ENCODE peak calls at places on chromosomes 16 and 17, in seven cellular contexts. One of them, this sample, is unnamed.

GRCh38 chr16:72400257-72401078 is 228.5 kb upstream of the PMFBP1 start:
- DNase-seq in brain microvascular endothelial cell: peak; percentile 68
- DNase-seq in adrenal gland: peak; percentile 21
- DNase-seq in fibroblast of the aortic adventitia: peak; percentile 82
- DNase-seq in cardiac fibroblast: peak; percentile 82
- DNase-seq in A549: peak; percentile 43
- DNase-seq in uterus: no peak
- DNase-seq in this sample: peak; percentile 29

GRCh38 chr17:7627250-7628121 is at the start of gene SAT2:
- DNase-seq in cardiac fibroblast: peak; percentile 97
- DNase-seq in brain microvascular endothelial cell: peak; percentile 93
- DNase-seq in A549: peak; percentile 94
- DNase-seq in fibroblast of the aortic adventitia: peak; percentile 95
- DNase-seq in adrenal gland: peak; percentile 97
- DNase-seq in uterus: peak; percentile 96
- DNase-seq in this sample: peak; percentile 94

GRCh38 chr17:13590441-13590840 is 11.3 kb downstream of the HS3ST3A1 start:
- DNase-seq in fibroblast of the aortic adventitia: no peak
- DNase-seq in A549: no peak
- DNase-seq in uterus: no peak
- DNase-seq in cardiac fibroblast: no peak
- DNase-seq in adrenal gland: no peak
- DNase-seq in brain microvascular endothelial cell: no peak
- DNase-seq in this sample: peak; percentile 43

GRCh38 chr17:80007009-80007752 is 28.5 kb downstream of the TBC1D16 start:
- DNase-seq in brain microvascular endothelial cell: no peak
- DNase-seq in uterus: no peak
- DNase-seq in A549: no peak
- DNase-seq in fibroblast of the aortic adventitia: no peak
- DNase-seq in cardiac fibroblast: no peak
- DNase-seq in adrenal gland: no peak
- DNase-seq in this sample: no peak

GRCh38 chr16:67190448-67191399 is 788 bp upstream of the EXOC3L1 start:
- DNase-seq in cardiac fibroblast: no peak
- DNase-seq in brain microvascular endothelial cell: no peak
- DNase-seq in A549: no peak
- DNase-seq in adrenal gland: no peak
- DNase-seq in fibroblast of the aortic adventitia: peak; percentile 24
- DNase-seq in uterus: no peak
- DNase-seq in this sample: peak; percentile 67

GRCh38 chr17:75872434-75873351 is 5.7 kb downstream of the TRIM47 start:
- DNase-seq in cardiac fibroblast: peak; percentile 92
- DNase-seq in adrenal gland: peak; percentile 92
- DNase-seq in A549: peak; percentile 82
- DNase-seq in fibroblast of the aortic adventitia: peak; percentile 83
- DNase-seq in brain microvascular endothelial cell: peak; percentile 86
- DNase-seq in uterus: peak; percentile 83
- DNase-seq in this sample: peak; percentile 73

GRCh38 chr16:2596747-2597559 is 59.1 kb downstream of the PDPK1 start:
- DNase-seq in brain microvascular endothelial cell: no peak
- DNase-seq in A549: no peak
- DNase-seq in fibroblast of the aortic adventitia: no peak
- DNase-seq in uterus: no peak
- DNase-seq in adrenal gland: no peak
- DNase-seq in cardiac fibroblast: no peak
- DNase-seq in this sample: no peak

GRCh38 chr17:49779730-49780220 is 8.7 kb upstream of the KAT7 start:
- DNase-seq in adrenal gland: no peak
- DNase-seq in cardiac fibroblast: peak; percentile 86
- DNase-seq in A549: peak; percentile 60
- DNase-seq in uterus: no peak
- DNase-seq in fibroblast of the aortic adventitia: peak; percentile 97
- DNase-seq in brain microvascular endothelial cell: peak; percentile 67
- DNase-seq in this sample: peak; percentile 85

GRCh38 chr17:40247926-40248495 is 28.9 kb downstream of the WIPF2 start:
- DNase-seq in adrenal gland: peak; percentile 29
- DNase-seq in fibroblast of the aortic adventitia: no peak
- DNase-seq in brain microvascular endothelial cell: no peak
- DNase-seq in cardiac fibroblast: no peak
- DNase-seq in uterus: no peak
- DNase-seq in A549: no peak
- DNase-seq in this sample: no peak

GRCh38 chr17:75689441-75689873 is 22.3 kb downstream of the SAP30BP start:
- DNase-seq in A549: no peak
- DNase-seq in adrenal gland: no peak
- DNase-seq in brain microvascular endothelial cell: no peak
- DNase-seq in cardiac fibroblast: no peak
- DNase-seq in fibroblast of the aortic adventitia: no peak
- DNase-seq in uterus: no peak
- DNase-seq in this sample: no peak

GRCh38 chr17:17983376-17983775 is 10.7 kb downstream of the DRC3 start:
- DNase-seq in fibroblast of the aortic adventitia: no peak
- DNase-seq in A549: no peak
- DNase-seq in cardiac fibroblast: no peak
- DNase-seq in adrenal gland: no peak
- DNase-seq in brain microvascular endothelial cell: no peak
- DNase-seq in uterus: no peak
- DNase-seq in this sample: no peak

GRCh38 chr17:47254403-47254943 is 846 bp downstream of the ITGB3 start:
- DNase-seq in adrenal gland: no peak
- DNase-seq in A549: no peak
- DNase-seq in brain microvascular endothelial cell: no peak
- DNase-seq in fibroblast of the aortic adventitia: no peak
- DNase-seq in uterus: no peak
- DNase-seq in cardiac fibroblast: no peak
- DNase-seq in this sample: no peak

GRCh38 chr17:47251421-47251940 is 2.1 kb upstream of the ITGB3 start:
- DNase-seq in A549: no peak
- DNase-seq in cardiac fibroblast: no peak
- DNase-seq in brain microvascular endothelial cell: no peak
- DNase-seq in adrenal gland: no peak
- DNase-seq in fibroblast of the aortic adventitia: no peak
- DNase-seq in uterus: no peak
- DNase-seq in this sample: no peak

GRCh38 chr17:47252209-47252608 is 1.4 kb upstream of the ITGB3 start:
- DNase-seq in uterus: no peak
- DNase-seq in brain microvascular endothelial cell: no peak
- DNase-seq in cardiac fibroblast: no peak
- DNase-seq in A549: no peak
- DNase-seq in fibroblast of the aortic adventitia: no peak
- DNase-seq in adrenal gland: no peak
- DNase-seq in this sample: peak; percentile 48

GRCh38 chr17:47252766-47253512 is 688 bp upstream of the ITGB3 start:
- DNase-seq in fibroblast of the aortic adventitia: no peak
- DNase-seq in cardiac fibroblast: no peak
- DNase-seq in adrenal gland: no peak
- DNase-seq in A549: no peak
- DNase-seq in brain microvascular endothelial cell: no peak
- DNase-seq in uterus: no peak
- DNase-seq in this sample: no peak

GRCh38 chr17:47253541-47254402 is at the start of gene ITGB3:
- DNase-seq in uterus: peak; percentile 83
- DNase-seq in fibroblast of the aortic adventitia: peak; percentile 71
- DNase-seq in A549: peak; percentile 83
- DNase-seq in adrenal gland: peak; percentile 73
- DNase-seq in cardiac fibroblast: peak; percentile 82
- DNase-seq in brain microvascular endothelial cell: peak; percentile 55
- DNase-seq in this sample: peak; percentile 77
- TF ChIP-seq CTCF in uterus: peak; percentile 68
- TF ChIP-seq CTCF in fibroblast of the aortic adventitia: peak; percentile 47
- TF ChIP-seq CTCF in A549: peak; percentile 63
- TF ChIP-seq CTCF in adrenal gland: peak; percentile 51
- TF ChIP-seq CTCF in cardiac fibroblast: peak; percentile 16
- TF ChIP-seq CTCF in brain microvascular endothelial cell: peak; percentile 45
- TF ChIP-seq CTCF in this sample: peak; percentile 37

DNA sequence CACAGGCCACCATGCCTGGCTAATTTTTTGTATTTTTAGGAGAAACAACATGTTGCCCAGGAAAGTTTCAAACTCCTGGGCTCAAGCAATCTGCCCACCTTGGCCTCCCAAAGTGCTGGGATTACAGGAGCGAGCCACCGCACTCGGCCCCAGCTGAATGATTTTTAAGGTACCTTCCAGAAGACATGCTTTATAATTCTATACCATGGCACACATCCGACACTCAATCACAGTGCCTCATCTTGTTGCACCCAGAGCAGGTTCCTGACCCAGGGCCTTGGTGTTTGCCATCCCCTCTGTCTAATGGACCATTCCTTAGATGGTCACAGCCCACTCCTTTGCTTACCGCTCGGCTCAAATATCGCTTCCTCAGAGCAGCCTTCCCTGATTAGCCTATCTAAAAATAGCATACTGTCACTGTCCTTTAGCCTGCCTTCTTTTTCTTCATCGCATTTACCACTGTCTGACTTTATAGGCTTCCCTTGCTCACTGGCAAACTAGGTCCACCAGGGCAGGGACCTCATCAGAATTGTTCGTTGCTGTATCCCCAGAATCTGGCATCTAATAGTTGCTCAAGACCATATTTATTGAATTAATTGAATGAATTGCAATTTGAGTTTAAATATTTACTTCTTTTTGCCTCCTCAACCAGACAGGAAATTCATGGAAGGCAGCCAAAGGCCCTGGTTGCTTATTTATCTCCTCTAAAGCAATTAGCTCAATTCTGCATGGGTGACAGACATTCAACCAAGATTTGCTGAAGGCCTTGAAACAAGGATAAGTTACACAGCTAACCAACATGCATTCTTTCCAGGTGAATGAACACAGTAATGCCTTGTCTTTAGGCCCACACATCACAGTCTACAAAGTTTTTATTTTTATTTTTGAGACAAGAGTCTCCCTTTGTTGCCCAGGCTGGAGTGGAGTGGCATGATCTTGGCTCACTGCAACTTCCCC is 6.3 kb upstream of the TENT4B start:
- DNase-seq in uterus: no peak
- DNase-seq in A549: no peak
- DNase-seq in cardiac fibroblast: peak; percentile 19
- DNase-seq in fibroblast of the aortic adventitia: no peak
- DNase-seq in adrenal gland: no peak
- DNase-seq in brain microvascular endothelial cell: no peak
- DNase-seq in this sample: peak; percentile 28
- H3K4me3 ChIP-seq in uterus: no peak overlapping the region
- H3K4me3 ChIP-seq in A549: no peak overlapping the region
- H3K4me3 ChIP-seq in cardiac fibroblast: no peak overlapping the region
- H3K4me3 ChIP-seq in fibroblast of the aortic adventitia: no peak overlapping the region
- H3K4me3 ChIP-seq in adrenal gland: no peak overlapping the region
- H3K4me3 ChIP-seq in brain microvascular endothelial cell: no peak overlapping the region
- H3K4me3 ChIP-seq in this sample: no peak overlapping the region

DNA sequence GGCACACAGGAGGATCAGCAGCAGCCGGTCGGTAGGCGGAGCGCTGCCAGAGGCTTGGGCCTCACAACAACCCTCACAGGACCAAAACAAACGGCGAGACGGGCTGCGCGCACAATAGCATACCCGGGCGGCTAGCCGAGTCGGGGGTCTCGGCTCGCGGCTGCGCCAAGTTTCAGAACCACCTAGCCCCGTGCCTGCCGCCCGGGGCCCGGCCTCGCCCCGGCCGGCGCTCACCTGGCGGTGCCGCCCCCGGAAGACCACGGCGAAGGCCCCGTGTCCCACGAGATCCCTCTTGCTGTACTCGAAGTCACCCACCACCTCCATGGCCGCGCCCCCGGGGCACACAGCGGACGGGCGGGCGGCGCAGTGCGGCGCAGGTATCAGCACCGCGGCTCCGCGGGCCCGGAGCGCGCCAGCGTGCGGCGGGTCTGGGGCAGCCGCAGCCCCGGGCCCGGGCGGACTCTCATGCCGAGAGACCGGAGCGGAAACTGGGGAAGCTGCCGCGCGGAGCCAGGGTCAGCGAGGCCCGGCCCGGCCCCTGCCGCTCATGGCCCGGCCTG is 562 bp downstream of the ULK2 start:
- DNase-seq in adrenal gland: peak; percentile 71
- DNase-seq in brain microvascular endothelial cell: peak; percentile 29
- DNase-seq in fibroblast of the aortic adventitia: peak; percentile 56
- DNase-seq in cardiac fibroblast: peak; percentile 69
- DNase-seq in uterus: peak; percentile 58
- DNase-seq in A549: peak; percentile 81
- DNase-seq in this sample: peak; percentile 82
- TF ChIP-seq CTCF in adrenal gland: peak; percentile 30
- TF ChIP-seq CTCF in brain microvascular endothelial cell: peak; percentile 66
- TF ChIP-seq CTCF in fibroblast of the aortic adventitia: peak; percentile 44
- TF ChIP-seq CTCF in cardiac fibroblast: peak; percentile 47
- TF ChIP-seq CTCF in uterus: peak; percentile 35
- TF ChIP-seq CTCF in A549: peak; percentile 34
- TF ChIP-seq CTCF in this sample: peak; percentile 26

DNA sequence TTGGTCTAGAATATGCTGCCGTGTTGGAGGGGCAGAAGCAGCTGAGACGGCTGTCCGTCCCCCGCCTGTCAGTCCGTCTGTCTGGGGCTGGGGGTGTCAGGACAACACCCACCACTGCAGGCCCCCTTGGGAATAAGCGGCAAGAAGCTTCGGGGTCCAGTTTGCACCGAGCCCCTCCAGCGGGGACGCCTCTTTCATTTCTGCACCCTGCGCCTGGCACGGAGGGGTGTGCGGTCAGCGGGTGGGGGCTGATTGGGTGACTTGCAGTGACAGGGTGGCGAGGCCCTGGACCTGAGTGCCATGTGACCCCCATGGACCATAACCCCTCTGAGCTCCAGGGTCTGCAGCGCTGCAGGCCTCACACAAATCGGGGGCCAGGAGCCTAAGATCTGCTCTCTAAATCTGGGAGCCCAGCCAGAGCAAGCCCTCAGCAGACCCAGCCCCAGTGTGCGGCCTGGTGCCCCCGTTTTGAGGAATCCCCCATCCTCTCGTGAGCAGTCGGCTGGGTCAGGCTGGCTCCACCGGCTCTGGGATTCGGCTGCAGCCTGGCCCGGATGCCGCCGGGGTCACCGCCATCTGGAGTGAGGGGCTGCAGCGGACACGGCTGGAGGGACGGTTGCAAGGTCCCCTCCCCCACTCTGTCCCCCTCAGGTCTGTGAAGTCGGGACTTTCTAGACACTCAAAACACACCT is 8.3 kb downstream of the CBFA2T3 start:
- DNase-seq in cardiac fibroblast: no peak
- DNase-seq in fibroblast of the aortic adventitia: no peak
- DNase-seq in uterus: no peak
- DNase-seq in adrenal gland: no peak
- DNase-seq in brain microvascular endothelial cell: no peak
- DNase-seq in A549: no peak
- DNase-seq in this sample: no peak
- H3K4me3 ChIP-seq in cardiac fibroblast: no peak overlapping the region
- H3K4me3 ChIP-seq in fibroblast of the aortic adventitia: no peak overlapping the region
- H3K4me3 ChIP-seq in uterus: no peak overlapping the region
- H3K4me3 ChIP-seq in adrenal gland: no peak overlapping the region
- H3K4me3 ChIP-seq in brain microvascular endothelial cell: no peak overlapping the region
- H3K4me3 ChIP-seq in A549: no peak overlapping the region
- H3K4me3 ChIP-seq in this sample: no peak overlapping the region

This sample was measured in foreskin fibroblast.